ENCODE peak calls at places on chromosomes 3 and 15, in ten cellular contexts. One of them, this sample, is unnamed.

GRCh38 chr15:88120021-88120420 is 136.5 kb downstream of the NTRK3 start:
- DNase-seq in stomach: no peak
- DNase-seq in GM12892: no peak
- DNase-seq in esophagus squamous epithelium: no peak
- DNase-seq in GM12891: no peak
- DNase-seq in HepG2: no peak
- DNase-seq in tibial nerve: no peak
- DNase-seq in esophagus muscularis mucosa: no peak
- DNase-seq in endothelial cell of umbilical vein: no peak
- DNase-seq in transverse colon: no peak
- DNase-seq in this sample: no peak

GRCh38 chr3:146464005-146464595 is 5.3 kb downstream of the PLSCR2 start:
- DNase-seq in esophagus muscularis mucosa: no peak
- DNase-seq in transverse colon: no peak
- DNase-seq in stomach: no peak
- DNase-seq in GM12892: no peak
- DNase-seq in HepG2: no peak
- DNase-seq in GM12891: no peak
- DNase-seq in endothelial cell of umbilical vein: no peak
- DNase-seq in tibial nerve: no peak
- DNase-seq in esophagus squamous epithelium: no peak
- DNase-seq in this sample: no peak

GRCh38 chr3:143935678-143936077 is 35.9 kb upstream of the DIPK2A start:
- DNase-seq in HepG2: no peak
- DNase-seq in transverse colon: no peak
- DNase-seq in esophagus muscularis mucosa: no peak
- DNase-seq in endothelial cell of umbilical vein: no peak
- DNase-seq in stomach: no peak
- DNase-seq in GM12892: no peak
- DNase-seq in esophagus squamous epithelium: no peak
- DNase-seq in GM12891: no peak
- DNase-seq in tibial nerve: no peak
- DNase-seq in this sample: no peak

GRCh38 chr3:108388136-108389132 is 92.1 kb downstream of the HHLA2 start:
- DNase-seq in GM12891: no peak
- DNase-seq in tibial nerve: no peak
- DNase-seq in stomach: no peak
- DNase-seq in transverse colon: no peak
- DNase-seq in HepG2: no peak
- DNase-seq in GM12892: no peak
- DNase-seq in esophagus squamous epithelium: no peak
- DNase-seq in esophagus muscularis mucosa: no peak
- DNase-seq in endothelial cell of umbilical vein: no peak
- DNase-seq in this sample: no peak

GRCh38 chr3:31234143-31234542 is 298.6 kb upstream of the STT3B start:
- DNase-seq in stomach: no peak
- DNase-seq in esophagus muscularis mucosa: no peak
- DNase-seq in GM12892: no peak
- DNase-seq in esophagus squamous epithelium: no peak
- DNase-seq in endothelial cell of umbilical vein: no peak
- DNase-seq in HepG2: no peak
- DNase-seq in GM12891: no peak
- DNase-seq in transverse colon: no peak
- DNase-seq in tibial nerve: no peak
- DNase-seq in this sample: no peak

GRCh38 chr15:57340673-57341259 is 35.5 kb upstream of the CGNL1 start:
- DNase-seq in HepG2: peak
- DNase-seq in transverse colon: peak
- DNase-seq in esophagus squamous epithelium: no peak
- DNase-seq in GM12892: no peak
- DNase-seq in tibial nerve: no peak
- DNase-seq in stomach: peak
- DNase-seq in esophagus muscularis mucosa: no peak
- DNase-seq in endothelial cell of umbilical vein: peak
- DNase-seq in GM12891: peak
- DNase-seq in this sample: peak

GRCh38 chr3:187931770-187932278 is 186.6 kb upstream of the BCL6 start:
- DNase-seq in GM12892: no peak
- DNase-seq in transverse colon: no peak
- DNase-seq in endothelial cell of umbilical vein: no peak
- DNase-seq in tibial nerve: no peak
- DNase-seq in HepG2: no peak
- DNase-seq in esophagus squamous epithelium: no peak
- DNase-seq in GM12891: no peak
- DNase-seq in stomach: no peak
- DNase-seq in esophagus muscularis mucosa: no peak
- DNase-seq in this sample: no peak

GRCh38 chr3:153503873-153504272 is 341.8 kb downstream of the RAP2B start:
- DNase-seq in esophagus muscularis mucosa: no peak
- DNase-seq in tibial nerve: no peak
- DNase-seq in HepG2: no peak
- DNase-seq in transverse colon: no peak
- DNase-seq in GM12891: no peak
- DNase-seq in GM12892: no peak
- DNase-seq in endothelial cell of umbilical vein: no peak
- DNase-seq in stomach: no peak
- DNase-seq in esophagus squamous epithelium: no peak
- DNase-seq in this sample: no peak

GRCh38 chr15:69413822-69414701 is at the start of gene KIF23:
- DNase-seq in GM12891: peak
- DNase-seq in transverse colon: peak
- DNase-seq in GM12892: peak
- DNase-seq in tibial nerve: peak
- DNase-seq in esophagus muscularis mucosa: peak
- DNase-seq in esophagus squamous epithelium: peak
- DNase-seq in stomach: peak
- DNase-seq in HepG2: peak
- DNase-seq in endothelial cell of umbilical vein: peak
- DNase-seq in this sample: peak
- TF ChIP-seq POLR2A in GM12891: peak
- TF ChIP-seq POLR2A in transverse colon: no peak
- TF ChIP-seq POLR2A in GM12892: peak
- TF ChIP-seq POLR2A in tibial nerve: no peak
- TF ChIP-seq POLR2A in esophagus muscularis mucosa: no peak
- TF ChIP-seq POLR2A in esophagus squamous epithelium: peak
- TF ChIP-seq POLR2A in stomach: no peak
- TF ChIP-seq POLR2A in HepG2: peak
- TF ChIP-seq POLR2A in endothelial cell of umbilical vein: peak
- TF ChIP-seq POLR2A in this sample: peak

GRCh38 chr15:40405501-40406381 is at the start of gene IVD:
- DNase-seq in HepG2: peak
- DNase-seq in GM12891: peak
- DNase-seq in esophagus squamous epithelium: peak
- DNase-seq in esophagus muscularis mucosa: peak
- DNase-seq in transverse colon: peak
- DNase-seq in endothelial cell of umbilical vein: peak
- DNase-seq in GM12892: peak
- DNase-seq in tibial nerve: peak
- DNase-seq in stomach: peak
- DNase-seq in this sample: peak
- TF ChIP-seq POLR2A in HepG2: peak
- TF ChIP-seq POLR2A in GM12891: peak
- TF ChIP-seq POLR2A in esophagus squamous epithelium: peak
- TF ChIP-seq POLR2A in esophagus muscularis mucosa: no peak
- TF ChIP-seq POLR2A in transverse colon: peak
- TF ChIP-seq POLR2A in endothelial cell of umbilical vein: peak
- TF ChIP-seq POLR2A in GM12892: peak
- TF ChIP-seq POLR2A in tibial nerve: no peak
- TF ChIP-seq POLR2A in stomach: no peak
- TF ChIP-seq POLR2A in this sample: peak

DNA sequence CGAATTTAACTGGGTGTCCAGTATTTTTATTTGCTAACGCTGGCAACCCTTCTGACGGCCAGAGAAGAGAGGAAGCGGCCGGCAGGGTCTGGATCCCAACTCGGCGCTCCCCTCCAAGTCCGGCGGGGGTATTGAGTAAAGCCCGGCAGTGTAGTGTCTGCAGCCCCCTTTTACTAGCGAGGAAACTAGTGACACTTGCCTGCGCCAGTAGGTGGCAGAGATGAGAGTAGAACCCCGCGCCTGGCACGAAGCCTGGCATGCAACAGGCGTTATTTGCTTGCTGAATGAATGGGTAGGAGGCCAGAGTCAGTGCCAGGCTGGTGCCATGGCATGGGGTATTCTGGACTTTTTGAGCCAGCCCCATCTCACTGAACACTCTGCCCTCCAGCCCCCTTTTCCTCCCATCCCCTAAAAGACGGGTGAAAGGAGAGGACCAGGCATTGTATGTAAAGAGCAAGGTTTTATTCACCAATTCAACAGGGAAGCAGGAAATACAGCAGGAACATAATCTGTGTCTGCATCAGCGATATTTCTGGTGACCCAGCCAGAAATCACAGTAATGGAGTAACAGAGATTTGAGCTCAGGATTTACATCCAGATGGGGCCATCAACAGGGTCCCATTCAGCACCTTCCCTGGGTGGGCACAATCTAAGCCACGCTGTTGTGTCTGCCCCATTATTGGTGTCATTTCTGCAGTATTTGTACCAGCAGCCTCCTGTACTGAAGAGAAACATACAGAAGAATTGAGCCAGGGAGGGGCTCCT is 788 bp upstream of the WDR73 start:
- DNase-seq in esophagus squamous epithelium: peak
- DNase-seq in transverse colon: peak
- DNase-seq in HepG2: peak
- DNase-seq in esophagus muscularis mucosa: no peak
- DNase-seq in stomach: peak
- DNase-seq in tibial nerve: peak
- DNase-seq in endothelial cell of umbilical vein: peak
- DNase-seq in GM12891: peak
- DNase-seq in GM12892: no peak
- DNase-seq in this sample: peak
- TF ChIP-seq POLR2A in esophagus squamous epithelium: no peak
- TF ChIP-seq POLR2A in transverse colon: no peak
- TF ChIP-seq POLR2A in HepG2: no peak
- TF ChIP-seq POLR2A in esophagus muscularis mucosa: no peak
- TF ChIP-seq POLR2A in stomach: no peak
- TF ChIP-seq POLR2A in tibial nerve: no peak
- TF ChIP-seq POLR2A in endothelial cell of umbilical vein: no peak
- TF ChIP-seq POLR2A in GM12891: no peak
- TF ChIP-seq POLR2A in GM12892: no peak
- TF ChIP-seq POLR2A in this sample: no peak

DNA sequence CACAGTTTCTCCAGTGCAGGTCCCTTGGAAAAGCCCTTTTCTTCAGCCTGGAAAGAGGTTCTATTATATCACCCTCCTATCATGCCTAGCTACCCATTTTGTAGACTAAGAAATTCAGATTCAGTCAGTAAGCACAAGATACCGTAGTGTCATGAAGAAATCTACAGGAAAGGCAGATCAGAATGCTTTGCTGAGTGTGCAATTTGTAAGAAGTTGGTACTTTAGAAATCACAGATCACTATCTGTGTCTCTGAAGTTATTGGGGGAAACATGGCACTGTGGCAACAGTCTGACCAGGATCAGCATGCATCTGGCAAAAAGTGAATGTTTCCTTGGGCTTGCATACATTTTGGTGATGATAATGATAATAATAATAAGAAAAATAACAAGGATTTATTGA is 531.8 kb downstream of the EPHB1 start:
- DNase-seq in endothelial cell of umbilical vein: no peak
- DNase-seq in GM12892: no peak
- DNase-seq in stomach: no peak
- DNase-seq in GM12891: no peak
- DNase-seq in tibial nerve: no peak
- DNase-seq in HepG2: no peak
- DNase-seq in transverse colon: no peak
- DNase-seq in esophagus squamous epithelium: no peak
- DNase-seq in esophagus muscularis mucosa: peak
- DNase-seq in this sample: no peak
- TF ChIP-seq POLR2A in endothelial cell of umbilical vein: no peak
- TF ChIP-seq POLR2A in GM12892: no peak
- TF ChIP-seq POLR2A in stomach: no peak
- TF ChIP-seq POLR2A in GM12891: no peak
- TF ChIP-seq POLR2A in tibial nerve: no peak
- TF ChIP-seq POLR2A in HepG2: no peak
- TF ChIP-seq POLR2A in transverse colon: no peak
- TF ChIP-seq POLR2A in esophagus squamous epithelium: no peak
- TF ChIP-seq POLR2A in esophagus muscularis mucosa: no peak
- TF ChIP-seq POLR2A in this sample: no peak

GRCh38 chr3:62870321-62870720 is 4.9 kb downstream of the CADPS start:
- DNase-seq in endothelial cell of umbilical vein: no peak
- DNase-seq in esophagus squamous epithelium: no peak
- DNase-seq in tibial nerve: no peak
- DNase-seq in stomach: no peak
- DNase-seq in transverse colon: no peak
- DNase-seq in GM12892: no peak
- DNase-seq in HepG2: no peak
- DNase-seq in GM12891: no peak
- DNase-seq in esophagus muscularis mucosa: no peak
- DNase-seq in this sample: peak
- TF ChIP-seq POLR2A in endothelial cell of umbilical vein: no peak
- TF ChIP-seq POLR2A in esophagus squamous epithelium: no peak
- TF ChIP-seq POLR2A in tibial nerve: no peak
- TF ChIP-seq POLR2A in stomach: no peak
- TF ChIP-seq POLR2A in transverse colon: no peak
- TF ChIP-seq POLR2A in GM12892: no peak
- TF ChIP-seq POLR2A in HepG2: no peak
- TF ChIP-seq POLR2A in GM12891: no peak
- TF ChIP-seq POLR2A in esophagus muscularis mucosa: no peak
- TF ChIP-seq POLR2A in this sample: no peak

GRCh38 chr3:136720091-136720490 is 32.1 kb downstream of the STAG1 start:
- DNase-seq in transverse colon: no peak
- DNase-seq in GM12891: no peak
- DNase-seq in HepG2: no peak
- DNase-seq in GM12892: no peak
- DNase-seq in esophagus squamous epithelium: no peak
- DNase-seq in endothelial cell of umbilical vein: no peak
- DNase-seq in stomach: no peak
- DNase-seq in tibial nerve: no peak
- DNase-seq in esophagus muscularis mucosa: no peak
- DNase-seq in this sample: no peak
- TF ChIP-seq POLR2A in transverse colon: no peak
- TF ChIP-seq POLR2A in GM12891: no peak
- TF ChIP-seq POLR2A in HepG2: no peak
- TF ChIP-seq POLR2A in GM12892: no peak
- TF ChIP-seq POLR2A in esophagus squamous epithelium: no peak
- TF ChIP-seq POLR2A in endothelial cell of umbilical vein: no peak
- TF ChIP-seq POLR2A in stomach: no peak
- TF ChIP-seq POLR2A in tibial nerve: no peak
- TF ChIP-seq POLR2A in esophagus muscularis mucosa: no peak
- TF ChIP-seq POLR2A in this sample: no peak

This sample was measured in H54.